ENCODE peak calls at places on chromosomes 12 and 14, in ten cellular contexts. One of them, this sample, is unnamed.

GRCh38 chr12:60148831-60149230 is 553.0 kb downstream of the SLC16A7 start:
- DNase-seq in foreskin keratinocyte: peak
- DNase-seq in LHCN-M2: peak
- DNase-seq in effector memory CD4-positive, alpha-beta T cell: no peak
- DNase-seq in posterior cingulate gyrus: no peak
- DNase-seq in colonic mucosa: no peak
- DNase-seq in NCI-H1436: no peak
- DNase-seq in memory B cell: no peak
- DNase-seq in right cardiac atrium: no peak
- DNase-seq in frontal cortex: no peak
- DNase-seq in this sample: peak

GRCh38 chr14:35470775-35471174 is 63.2 kb upstream of the INSM2 start:
- DNase-seq in foreskin keratinocyte: no peak
- DNase-seq in LHCN-M2: peak
- DNase-seq in effector memory CD4-positive, alpha-beta T cell: no peak
- DNase-seq in posterior cingulate gyrus: no peak
- DNase-seq in colonic mucosa: no peak
- DNase-seq in NCI-H1436: no peak
- DNase-seq in memory B cell: no peak
- DNase-seq in right cardiac atrium: no peak
- DNase-seq in frontal cortex: no peak
- DNase-seq in this sample: peak

GRCh38 chr14:68683326-68683725 is 109.5 kb downstream of the ZFP36L1 start:
- DNase-seq in foreskin keratinocyte: no peak
- DNase-seq in LHCN-M2: peak
- DNase-seq in effector memory CD4-positive, alpha-beta T cell: no peak
- DNase-seq in posterior cingulate gyrus: peak
- DNase-seq in colonic mucosa: no peak
- DNase-seq in NCI-H1436: no peak
- DNase-seq in memory B cell: no peak
- DNase-seq in right cardiac atrium: no peak
- DNase-seq in frontal cortex: no peak
- DNase-seq in this sample: no peak

GRCh38 chr14:67623114-67623513 is 3.4 kb downstream of the ARG2 start:
- DNase-seq in foreskin keratinocyte: peak
- DNase-seq in LHCN-M2: peak
- DNase-seq in effector memory CD4-positive, alpha-beta T cell: no peak
- DNase-seq in posterior cingulate gyrus: no peak
- DNase-seq in colonic mucosa: no peak
- DNase-seq in NCI-H1436: no peak
- DNase-seq in memory B cell: no peak
- DNase-seq in right cardiac atrium: no peak
- DNase-seq in frontal cortex: no peak
- DNase-seq in this sample: peak

GRCh38 chr12:57208946-57209282 is 7.7 kb upstream of the NXPH4 start:
- DNase-seq in foreskin keratinocyte: no peak
- DNase-seq in LHCN-M2: no peak
- DNase-seq in effector memory CD4-positive, alpha-beta T cell: no peak
- DNase-seq in posterior cingulate gyrus: peak
- DNase-seq in colonic mucosa: no peak
- DNase-seq in NCI-H1436: no peak
- DNase-seq in memory B cell: no peak
- DNase-seq in right cardiac atrium: peak
- DNase-seq in frontal cortex: peak
- DNase-seq in this sample: no peak

GRCh38 chr12:49446571-49446970 is 79.3 kb downstream of the SPATS2 start:
- DNase-seq in foreskin keratinocyte: no peak
- DNase-seq in LHCN-M2: no peak
- DNase-seq in effector memory CD4-positive, alpha-beta T cell: no peak
- DNase-seq in posterior cingulate gyrus: no peak
- DNase-seq in colonic mucosa: no peak
- DNase-seq in NCI-H1436: no peak
- DNase-seq in memory B cell: no peak
- DNase-seq in right cardiac atrium: no peak
- DNase-seq in frontal cortex: no peak
- DNase-seq in this sample: no peak

GRCh38 chr14:74407801-74408154 is 18.2 kb downstream of the SYNDIG1L start:
- DNase-seq in foreskin keratinocyte: no peak
- DNase-seq in LHCN-M2: no peak
- DNase-seq in effector memory CD4-positive, alpha-beta T cell: no peak
- DNase-seq in posterior cingulate gyrus: no peak
- DNase-seq in colonic mucosa: no peak
- DNase-seq in NCI-H1436: no peak
- DNase-seq in memory B cell: no peak
- DNase-seq in right cardiac atrium: no peak
- DNase-seq in frontal cortex: no peak
- DNase-seq in this sample: no peak

GRCh38 chr14:66444271-66444987 is 41.7 kb upstream of the CCDC196 start:
- DNase-seq in foreskin keratinocyte: no peak
- DNase-seq in LHCN-M2: no peak
- DNase-seq in effector memory CD4-positive, alpha-beta T cell: no peak
- DNase-seq in posterior cingulate gyrus: no peak
- DNase-seq in colonic mucosa: peak
- DNase-seq in NCI-H1436: no peak
- DNase-seq in memory B cell: no peak
- DNase-seq in right cardiac atrium: no peak
- DNase-seq in frontal cortex: no peak
- DNase-seq in this sample: no peak

GRCh38 chr12:119036878-119037493 is 55.6 kb downstream of the SRRM4 start:
- DNase-seq in foreskin keratinocyte: no peak
- DNase-seq in LHCN-M2: peak
- DNase-seq in effector memory CD4-positive, alpha-beta T cell: no peak
- DNase-seq in posterior cingulate gyrus: no peak
- DNase-seq in colonic mucosa: peak
- DNase-seq in NCI-H1436: peak
- DNase-seq in memory B cell: no peak
- DNase-seq in right cardiac atrium: no peak
- DNase-seq in frontal cortex: no peak
- DNase-seq in this sample: no peak

GRCh38 chr14:54881235-54881760 is 21.3 kb downstream of the GCH1 start:
- DNase-seq in foreskin keratinocyte: no peak
- DNase-seq in LHCN-M2: peak
- DNase-seq in effector memory CD4-positive, alpha-beta T cell: no peak
- DNase-seq in posterior cingulate gyrus: peak
- DNase-seq in colonic mucosa: peak
- DNase-seq in NCI-H1436: no peak
- DNase-seq in memory B cell: peak
- DNase-seq in right cardiac atrium: no peak
- DNase-seq in frontal cortex: no peak
- DNase-seq in this sample: peak

GRCh38 chr12:31289443-31289842 is 36.5 kb downstream of the SINHCAF start:
- DNase-seq in foreskin keratinocyte: no peak
- DNase-seq in LHCN-M2: no peak
- DNase-seq in effector memory CD4-positive, alpha-beta T cell: no peak
- DNase-seq in posterior cingulate gyrus: no peak
- DNase-seq in colonic mucosa: no peak
- DNase-seq in NCI-H1436: no peak
- DNase-seq in memory B cell: no peak
- DNase-seq in right cardiac atrium: no peak
- DNase-seq in frontal cortex: no peak
- DNase-seq in this sample: no peak

GRCh38 chr12:55470088-55470830 is at the start of gene OR6C70:
- DNase-seq in foreskin keratinocyte: no peak
- DNase-seq in LHCN-M2: no peak
- DNase-seq in effector memory CD4-positive, alpha-beta T cell: no peak
- DNase-seq in posterior cingulate gyrus: no peak
- DNase-seq in colonic mucosa: no peak
- DNase-seq in NCI-H1436: no peak
- DNase-seq in memory B cell: no peak
- DNase-seq in right cardiac atrium: no peak
- DNase-seq in frontal cortex: no peak
- DNase-seq in this sample: peak

GRCh38 chr12:51593539-51593938 is 2.5 kb downstream of the SCN8A start:
- DNase-seq in foreskin keratinocyte: no peak
- DNase-seq in LHCN-M2: peak
- DNase-seq in effector memory CD4-positive, alpha-beta T cell: no peak
- DNase-seq in posterior cingulate gyrus: no peak
- DNase-seq in colonic mucosa: peak
- DNase-seq in NCI-H1436: no peak
- DNase-seq in memory B cell: no peak
- DNase-seq in right cardiac atrium: no peak
- DNase-seq in frontal cortex: no peak
- DNase-seq in this sample: peak

GRCh38 chr12:1517007-1517406 is 77.4 kb downstream of the FBXL14 start:
- DNase-seq in foreskin keratinocyte: peak
- DNase-seq in LHCN-M2: peak
- DNase-seq in effector memory CD4-positive, alpha-beta T cell: no peak
- DNase-seq in posterior cingulate gyrus: no peak
- DNase-seq in colonic mucosa: no peak
- DNase-seq in NCI-H1436: no peak
- DNase-seq in memory B cell: no peak
- DNase-seq in right cardiac atrium: no peak
- DNase-seq in frontal cortex: no peak
- DNase-seq in this sample: peak

GRCh38 chr14:100524933-100525243 is 62.3 kb downstream of the BEGAIN start:
- DNase-seq in foreskin keratinocyte: no peak
- DNase-seq in LHCN-M2: no peak
- DNase-seq in effector memory CD4-positive, alpha-beta T cell: no peak
- DNase-seq in posterior cingulate gyrus: no peak
- DNase-seq in colonic mucosa: peak
- DNase-seq in NCI-H1436: no peak
- DNase-seq in memory B cell: no peak
- DNase-seq in right cardiac atrium: no peak
- DNase-seq in frontal cortex: no peak
- DNase-seq in this sample: no peak

GRCh38 chr12:2877959-2878732 is 1.1 kb downstream of the RHNO1 start:
- DNase-seq in foreskin keratinocyte: peak
- DNase-seq in LHCN-M2: peak
- DNase-seq in effector memory CD4-positive, alpha-beta T cell: no peak
- DNase-seq in posterior cingulate gyrus: peak
- DNase-seq in colonic mucosa: no peak
- DNase-seq in NCI-H1436: peak
- DNase-seq in memory B cell: peak
- DNase-seq in right cardiac atrium: no peak
- DNase-seq in frontal cortex: no peak
- DNase-seq in this sample: peak

GRCh38 chr12:56221233-56221756 is 427 bp downstream of the RNF41 start:
- DNase-seq in foreskin keratinocyte: no peak
- DNase-seq in LHCN-M2: peak
- DNase-seq in effector memory CD4-positive, alpha-beta T cell: no peak
- DNase-seq in posterior cingulate gyrus: peak
- DNase-seq in colonic mucosa: peak
- DNase-seq in NCI-H1436: no peak
- DNase-seq in memory B cell: no peak
- DNase-seq in right cardiac atrium: peak
- DNase-seq in frontal cortex: peak
- DNase-seq in this sample: peak

GRCh38 chr14:37596790-37597189 is 1.4 kb downstream of the TTC6 start:
- DNase-seq in foreskin keratinocyte: no peak
- DNase-seq in LHCN-M2: no peak
- DNase-seq in effector memory CD4-positive, alpha-beta T cell: no peak
- DNase-seq in posterior cingulate gyrus: no peak
- DNase-seq in colonic mucosa: no peak
- DNase-seq in NCI-H1436: no peak
- DNase-seq in memory B cell: no peak
- DNase-seq in right cardiac atrium: no peak
- DNase-seq in frontal cortex: no peak
- DNase-seq in this sample: no peak

GRCh38 chr12:30930238-30931010 is 3.9 kb downstream of the TSPAN11 start:
- DNase-seq in foreskin keratinocyte: no peak
- DNase-seq in LHCN-M2: no peak
- DNase-seq in effector memory CD4-positive, alpha-beta T cell: no peak
- DNase-seq in posterior cingulate gyrus: no peak
- DNase-seq in colonic mucosa: no peak
- DNase-seq in NCI-H1436: no peak
- DNase-seq in memory B cell: no peak
- DNase-seq in right cardiac atrium: no peak
- DNase-seq in frontal cortex: no peak
- DNase-seq in this sample: no peak

GRCh38 chr12:66111605-66112004 is 18.9 kb downstream of the LLPH start:
- DNase-seq in foreskin keratinocyte: no peak
- DNase-seq in LHCN-M2: no peak
- DNase-seq in effector memory CD4-positive, alpha-beta T cell: no peak
- DNase-seq in posterior cingulate gyrus: no peak
- DNase-seq in colonic mucosa: no peak
- DNase-seq in NCI-H1436: no peak
- DNase-seq in memory B cell: no peak
- DNase-seq in right cardiac atrium: no peak
- DNase-seq in frontal cortex: no peak
- DNase-seq in this sample: no peak

GRCh38 chr14:95668235-95668772 is 17.9 kb upstream of the TCL1B start:
- DNase-seq in foreskin keratinocyte: no peak
- DNase-seq in LHCN-M2: no peak
- DNase-seq in effector memory CD4-positive, alpha-beta T cell: no peak
- DNase-seq in posterior cingulate gyrus: no peak
- DNase-seq in colonic mucosa: no peak
- DNase-seq in NCI-H1436: no peak
- DNase-seq in memory B cell: no peak
- DNase-seq in right cardiac atrium: no peak
- DNase-seq in frontal cortex: no peak
- DNase-seq in this sample: no peak

GRCh38 chr12:62625238-62625637 is 158.6 kb downstream of the MON2 start:
- DNase-seq in foreskin keratinocyte: no peak
- DNase-seq in LHCN-M2: peak
- DNase-seq in effector memory CD4-positive, alpha-beta T cell: no peak
- DNase-seq in posterior cingulate gyrus: no peak
- DNase-seq in colonic mucosa: no peak
- DNase-seq in NCI-H1436: no peak
- DNase-seq in memory B cell: no peak
- DNase-seq in right cardiac atrium: peak
- DNase-seq in frontal cortex: no peak
- DNase-seq in this sample: no peak

GRCh38 chr12:111773801-111774551 is 7.2 kb downstream of the ALDH2 start:
- DNase-seq in foreskin keratinocyte: peak
- DNase-seq in LHCN-M2: peak
- DNase-seq in effector memory CD4-positive, alpha-beta T cell: no peak
- DNase-seq in posterior cingulate gyrus: peak
- DNase-seq in colonic mucosa: peak
- DNase-seq in NCI-H1436: no peak
- DNase-seq in memory B cell: peak
- DNase-seq in right cardiac atrium: peak
- DNase-seq in frontal cortex: no peak
- DNase-seq in this sample: peak

This sample was measured in mammary epithelial cell.